ENCODE peak calls at places on chromosome 5, in six cellular contexts. One of them, this sample, is unnamed.

GRCh38 chr5:5490774-5491347 is 68.4 kb downstream of the ICE1 start:
- DNase-seq in osteoblast: no peak
- DNase-seq in sigmoid colon: no peak
- DNase-seq in fibroblast of the aortic adventitia: no peak
- DNase-seq in fibroblast of pulmonary artery: no peak
- DNase-seq in H1: no peak
- DNase-seq in this sample: no peak

GRCh38 chr5:54996476-54996875 is 11.1 kb upstream of the ESM1 start:
- DNase-seq in osteoblast: no peak
- DNase-seq in sigmoid colon: no peak
- DNase-seq in fibroblast of the aortic adventitia: no peak
- DNase-seq in fibroblast of pulmonary artery: peak
- DNase-seq in H1: no peak
- DNase-seq in this sample: peak

GRCh38 chr5:17189381-17190036 is 27.9 kb upstream of the BASP1 start:
- DNase-seq in osteoblast: no peak
- DNase-seq in sigmoid colon: peak
- DNase-seq in fibroblast of the aortic adventitia: peak
- DNase-seq in fibroblast of pulmonary artery: peak
- DNase-seq in H1: peak
- DNase-seq in this sample: peak

GRCh38 chr5:180083529-180084060 is 12.0 kb upstream of the RNF130 start:
- DNase-seq in osteoblast: no peak
- DNase-seq in sigmoid colon: no peak
- DNase-seq in fibroblast of the aortic adventitia: no peak
- DNase-seq in fibroblast of pulmonary artery: no peak
- DNase-seq in H1: no peak
- DNase-seq in this sample: no peak

GRCh38 chr5:139794067-139794846 is 1.4 kb upstream of the PSD2 start:
- DNase-seq in osteoblast: peak
- DNase-seq in sigmoid colon: no peak
- DNase-seq in fibroblast of the aortic adventitia: no peak
- DNase-seq in fibroblast of pulmonary artery: no peak
- DNase-seq in H1: no peak
- DNase-seq in this sample: no peak

GRCh38 chr5:171680485-171680884 is 105.1 kb upstream of the SMIM23 start:
- DNase-seq in osteoblast: no peak
- DNase-seq in sigmoid colon: no peak
- DNase-seq in fibroblast of the aortic adventitia: no peak
- DNase-seq in fibroblast of pulmonary artery: no peak
- DNase-seq in H1: no peak
- DNase-seq in this sample: no peak

GRCh38 chr5:143314664-143315063 is 88.8 kb downstream of the NR3C1 start:
- DNase-seq in osteoblast: peak
- DNase-seq in sigmoid colon: no peak
- DNase-seq in fibroblast of the aortic adventitia: peak
- DNase-seq in fibroblast of pulmonary artery: peak
- DNase-seq in H1: no peak
- DNase-seq in this sample: peak

GRCh38 chr5:375921-376871 is 54.7 kb downstream of the AHRR start:
- DNase-seq in osteoblast: peak
- DNase-seq in sigmoid colon: peak
- DNase-seq in fibroblast of the aortic adventitia: no peak
- DNase-seq in fibroblast of pulmonary artery: no peak
- DNase-seq in H1: peak
- DNase-seq in this sample: no peak

GRCh38 chr5:80959138-80959537 is 1.0 kb upstream of the RASGRF2 start:
- DNase-seq in osteoblast: no peak
- DNase-seq in sigmoid colon: no peak
- DNase-seq in fibroblast of the aortic adventitia: no peak
- DNase-seq in fibroblast of pulmonary artery: no peak
- DNase-seq in H1: no peak
- DNase-seq in this sample: no peak

GRCh38 chr5:125550237-125550636 is 803.8 kb upstream of the ZNF608 start:
- DNase-seq in osteoblast: no peak
- DNase-seq in sigmoid colon: no peak
- DNase-seq in fibroblast of the aortic adventitia: peak
- DNase-seq in fibroblast of pulmonary artery: peak
- DNase-seq in H1: no peak
- DNase-seq in this sample: peak

GRCh38 chr5:42586625-42587024 is 163.4 kb downstream of the GHR start:
- DNase-seq in osteoblast: no peak
- DNase-seq in sigmoid colon: peak
- DNase-seq in fibroblast of the aortic adventitia: peak
- DNase-seq in fibroblast of pulmonary artery: peak
- DNase-seq in H1: no peak
- DNase-seq in this sample: no peak

GRCh38 chr5:3325206-3325605 is 270.4 kb upstream of the IRX1 start:
- DNase-seq in osteoblast: no peak
- DNase-seq in sigmoid colon: no peak
- DNase-seq in fibroblast of the aortic adventitia: no peak
- DNase-seq in fibroblast of pulmonary artery: no peak
- DNase-seq in H1: no peak
- DNase-seq in this sample: peak

GRCh38 chr5:176784218-176785165 is 25.9 kb upstream of the UNC5A start:
- DNase-seq in osteoblast: peak
- DNase-seq in sigmoid colon: peak
- DNase-seq in fibroblast of the aortic adventitia: peak
- DNase-seq in fibroblast of pulmonary artery: peak
- DNase-seq in H1: peak
- DNase-seq in this sample: peak

GRCh38 chr5:220008-220407 is 1.9 kb downstream of the SDHA start:
- DNase-seq in osteoblast: no peak
- DNase-seq in sigmoid colon: no peak
- DNase-seq in fibroblast of the aortic adventitia: peak
- DNase-seq in fibroblast of pulmonary artery: no peak
- DNase-seq in H1: no peak
- DNase-seq in this sample: no peak

GRCh38 chr5:181221792-181222629 is 1.1 kb upstream of the TRIM41 start:
- DNase-seq in osteoblast: peak
- DNase-seq in sigmoid colon: peak
- DNase-seq in fibroblast of the aortic adventitia: peak
- DNase-seq in fibroblast of pulmonary artery: peak
- DNase-seq in H1: peak
- DNase-seq in this sample: peak

GRCh38 chr5:172646716-172647285 is 5.7 kb downstream of the NEURL1B start:
- DNase-seq in osteoblast: peak
- DNase-seq in sigmoid colon: peak
- DNase-seq in fibroblast of the aortic adventitia: peak
- DNase-seq in fibroblast of pulmonary artery: peak
- DNase-seq in H1: no peak
- DNase-seq in this sample: no peak

GRCh38 chr5:96934291-96934694 is 1.6 kb upstream of the LNPEP start:
- DNase-seq in osteoblast: no peak
- DNase-seq in sigmoid colon: no peak
- DNase-seq in fibroblast of the aortic adventitia: peak
- DNase-seq in fibroblast of pulmonary artery: no peak
- DNase-seq in H1: no peak
- DNase-seq in this sample: no peak

GRCh38 chr5:1564182-1564748 is 40.5 kb upstream of the LPCAT1 start:
- DNase-seq in osteoblast: peak
- DNase-seq in sigmoid colon: no peak
- DNase-seq in fibroblast of the aortic adventitia: peak
- DNase-seq in fibroblast of pulmonary artery: peak
- DNase-seq in H1: no peak
- DNase-seq in this sample: peak

DNA sequence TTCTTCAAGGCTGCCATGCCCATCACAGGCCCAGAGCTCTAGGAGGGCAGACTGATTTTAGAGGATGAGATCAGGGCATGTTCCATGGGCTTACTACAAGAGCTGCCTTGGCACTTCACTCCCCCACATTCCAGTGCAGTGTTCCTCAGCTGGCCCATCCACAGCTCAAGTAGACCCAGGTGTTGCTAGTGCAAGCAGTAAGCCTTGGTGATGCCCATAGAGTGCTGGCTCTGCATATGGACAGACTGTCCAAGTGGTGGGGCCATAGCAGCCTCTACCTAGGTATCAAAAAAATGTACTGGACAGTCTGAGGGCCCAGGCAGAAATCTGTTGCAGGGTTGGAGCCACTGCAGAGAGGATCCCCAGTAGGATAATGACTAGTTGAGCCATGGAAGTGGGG is 366.6 kb downstream of the FGF10 start:
- DNase-seq in osteoblast: no peak
- DNase-seq in sigmoid colon: no peak
- DNase-seq in fibroblast of the aortic adventitia: no peak
- DNase-seq in fibroblast of pulmonary artery: no peak
- DNase-seq in H1: no peak
- DNase-seq in this sample: no peak
- TF ChIP-seq CTCF in osteoblast: no peak
- TF ChIP-seq CTCF in sigmoid colon: no peak
- TF ChIP-seq CTCF in fibroblast of the aortic adventitia: no peak
- TF ChIP-seq CTCF in fibroblast of pulmonary artery: no peak
- TF ChIP-seq CTCF in H1: no peak
- TF ChIP-seq CTCF in this sample: no peak

GRCh38 chr5:102855684-102856373 is 100.7 kb downstream of the PAM start:
- DNase-seq in osteoblast: no peak
- DNase-seq in sigmoid colon: no peak
- DNase-seq in fibroblast of the aortic adventitia: no peak
- DNase-seq in fibroblast of pulmonary artery: no peak
- DNase-seq in H1: no peak
- DNase-seq in this sample: no peak
- H3K4me3 ChIP-seq in osteoblast: no peak
- H3K4me3 ChIP-seq in sigmoid colon: no peak
- H3K4me3 ChIP-seq in fibroblast of the aortic adventitia: no peak
- H3K4me3 ChIP-seq in fibroblast of pulmonary artery: no peak
- H3K4me3 ChIP-seq in H1: no peak
- H3K4me3 ChIP-seq in this sample: no peak

GRCh38 chr5:110043025-110043424 is 353.3 kb downstream of the MAN2A1 start:
- DNase-seq in osteoblast: no peak
- DNase-seq in sigmoid colon: no peak
- DNase-seq in fibroblast of the aortic adventitia: no peak
- DNase-seq in fibroblast of pulmonary artery: no peak
- DNase-seq in H1: no peak
- DNase-seq in this sample: no peak

GRCh38 chr5:110045153-110045552 is 355.4 kb downstream of the MAN2A1 start:
- DNase-seq in osteoblast: no peak
- DNase-seq in sigmoid colon: no peak
- DNase-seq in fibroblast of the aortic adventitia: peak
- DNase-seq in fibroblast of pulmonary artery: peak
- DNase-seq in H1: no peak
- DNase-seq in this sample: peak

GRCh38 chr5:110038297-110038997 is 348.7 kb downstream of the MAN2A1 start:
- DNase-seq in osteoblast: no peak
- DNase-seq in sigmoid colon: no peak
- DNase-seq in fibroblast of the aortic adventitia: peak
- DNase-seq in fibroblast of pulmonary artery: peak
- DNase-seq in H1: no peak
- DNase-seq in this sample: peak

GRCh38 chr5:110040178-110040577 is 350.5 kb downstream of the MAN2A1 start:
- DNase-seq in osteoblast: no peak
- DNase-seq in sigmoid colon: no peak
- DNase-seq in fibroblast of the aortic adventitia: no peak
- DNase-seq in fibroblast of pulmonary artery: peak
- DNase-seq in H1: no peak
- DNase-seq in this sample: no peak
- TF ChIP-seq CTCF in osteoblast: peak
- TF ChIP-seq CTCF in sigmoid colon: no peak
- TF ChIP-seq CTCF in fibroblast of the aortic adventitia: peak
- TF ChIP-seq CTCF in fibroblast of pulmonary artery: peak
- TF ChIP-seq CTCF in H1: no peak
- TF ChIP-seq CTCF in this sample: peak

GRCh38 chr5:99706160-99706559 is 777.4 kb upstream of the CHD1 start:
- DNase-seq in osteoblast: no peak
- DNase-seq in sigmoid colon: peak
- DNase-seq in fibroblast of the aortic adventitia: no peak
- DNase-seq in fibroblast of pulmonary artery: no peak
- DNase-seq in H1: no peak
- DNase-seq in this sample: no peak
- H3K4me3 ChIP-seq in osteoblast: no peak
- H3K4me3 ChIP-seq in sigmoid colon: no peak
- H3K4me3 ChIP-seq in fibroblast of the aortic adventitia: no peak
- H3K4me3 ChIP-seq in fibroblast of pulmonary artery: no peak
- H3K4me3 ChIP-seq in H1: no peak
- H3K4me3 ChIP-seq in this sample: no peak

DNA sequence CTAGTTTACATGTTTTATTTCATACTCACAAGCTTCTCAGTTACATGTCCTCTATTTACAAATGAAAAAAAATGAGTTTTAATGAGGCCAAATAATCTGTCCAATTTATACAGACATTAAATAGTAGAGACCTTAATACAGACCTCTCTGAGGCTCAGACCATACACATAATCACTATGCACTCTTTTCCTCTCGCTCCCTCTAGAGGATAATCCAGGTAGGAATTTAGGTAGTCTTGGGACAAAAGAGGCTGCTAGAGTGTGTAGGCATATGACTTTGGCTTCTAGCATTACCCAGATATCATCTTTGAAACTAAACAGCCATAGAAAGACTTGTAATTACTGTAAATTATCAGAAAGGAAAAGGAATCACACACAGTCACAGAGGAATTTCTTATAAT is 444.7 kb downstream of the HINT1 start:
- DNase-seq in osteoblast: peak
- DNase-seq in sigmoid colon: no peak
- DNase-seq in fibroblast of the aortic adventitia: peak
- DNase-seq in fibroblast of pulmonary artery: peak
- DNase-seq in H1: no peak
- DNase-seq in this sample: peak
- TF ChIP-seq CTCF in osteoblast: peak
- TF ChIP-seq CTCF in sigmoid colon: no peak
- TF ChIP-seq CTCF in fibroblast of the aortic adventitia: peak
- TF ChIP-seq CTCF in fibroblast of pulmonary artery: peak
- TF ChIP-seq CTCF in H1: no peak
- TF ChIP-seq CTCF in this sample: peak

GRCh38 chr5:129593525-129593924 is 133.4 kb downstream of the ADAMTS19 start:
- DNase-seq in osteoblast: no peak
- DNase-seq in sigmoid colon: no peak
- DNase-seq in fibroblast of the aortic adventitia: no peak
- DNase-seq in fibroblast of pulmonary artery: no peak
- DNase-seq in H1: no peak
- DNase-seq in this sample: no peak
- H3K4me3 ChIP-seq in osteoblast: no peak
- H3K4me3 ChIP-seq in sigmoid colon: no peak
- H3K4me3 ChIP-seq in fibroblast of the aortic adventitia: no peak
- H3K4me3 ChIP-seq in fibroblast of pulmonary artery: no peak
- H3K4me3 ChIP-seq in H1: no peak
- H3K4me3 ChIP-seq in this sample: no peak

DNA sequence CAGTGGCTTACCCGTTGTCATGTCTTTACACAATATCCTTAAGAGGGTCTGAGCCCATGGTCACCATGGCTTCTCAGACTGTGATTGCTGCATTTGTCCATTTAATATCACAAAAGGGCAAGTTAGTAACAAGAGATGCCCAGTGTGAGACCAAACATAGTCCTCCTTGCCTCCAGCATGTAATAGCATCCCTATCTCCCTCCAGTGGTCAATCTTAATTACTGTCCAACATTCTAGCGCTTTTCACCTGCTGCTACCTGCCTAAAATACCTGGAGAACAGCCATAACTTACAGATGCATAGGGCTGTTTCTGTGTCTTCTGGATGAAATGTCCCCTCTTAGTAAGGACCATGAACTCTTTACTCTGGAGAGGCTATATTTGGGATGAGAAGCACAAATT is 267.2 kb upstream of the DAB2 start:
- DNase-seq in osteoblast: no peak
- DNase-seq in sigmoid colon: no peak
- DNase-seq in fibroblast of the aortic adventitia: no peak
- DNase-seq in fibroblast of pulmonary artery: no peak
- DNase-seq in H1: no peak
- DNase-seq in this sample: no peak
- TF ChIP-seq CTCF in osteoblast: peak
- TF ChIP-seq CTCF in sigmoid colon: no peak
- TF ChIP-seq CTCF in fibroblast of the aortic adventitia: no peak
- TF ChIP-seq CTCF in fibroblast of pulmonary artery: peak
- TF ChIP-seq CTCF in H1: no peak
- TF ChIP-seq CTCF in this sample: no peak